ENCODE peak calls at places on chromosome 18, in five cellular contexts. Q is mesothelial cell of epicardium, J is AG04450, N is thyroid gland, E is right atrium auricular region. M is an unnamed sample.
A peak's percentile ranks its signal among the peaks of the same experiment; 100 is the strongest.

GRCh38 chr18:22448238-22448637 is 30.5 kb upstream of the CTAGE1 start:
- DNase-seq in Q (no peak), J (no peak), N (no peak), E (no peak), M (no peak)

GRCh38 chr18:63823516-63824219 is 48.5 kb downstream of the SERPINB7 start:
- DNase-seq in Q (no peak), J (peak; percentile 51), N (peak; percentile 10), E (no peak), M (no peak)

GRCh38 chr18:22643731-22644130 is 226.0 kb upstream of the CTAGE1 start:
- DNase-seq in Q (no peak), J (no peak), N (no peak), E (no peak), M (no peak)

GRCh38 chr18:6755107-6755506 is 25.6 kb downstream of the ARHGAP28 start:
- DNase-seq in Q (no peak), J (no peak), N (no peak), E (no peak), M (no peak)

GRCh38 chr18:23658296-23658695 is 4.4 kb downstream of the ANKRD29 start:
- DNase-seq in Q (no peak), J (no peak), N (no peak), E (no peak), M (no peak)

GRCh38 chr18:29594494-29594893 is 1417.6 kb upstream of the CDH2 start:
- DNase-seq in Q (no peak), J (no peak), N (no peak), E (no peak), M (no peak)

GRCh38 chr18:49861659-49862058 is 48.3 kb upstream of the ACAA2 start:
- DNase-seq in Q (no peak), J (no peak), N (no peak), E (no peak), M (no peak)

GRCh38 chr18:36392163-36392887 is 94.8 kb downstream of the FHOD3 start:
- DNase-seq in Q (no peak), J (no peak), N (no peak), E (no peak), M (no peak)

GRCh38 chr18:55245200-55245599 is 285.9 kb upstream of the CCDC68 start:
- DNase-seq in Q (no peak), J (no peak), N (no peak), E (no peak), M (no peak)

GRCh38 chr18:45119888-45120287 is 439.2 kb downstream of the SETBP1 start:
- DNase-seq in Q (no peak), J (no peak), N (no peak), E (no peak), M (no peak)

GRCh38 chr18:850960-851359 is 38.9 kb upstream of the YES1 start:
- DNase-seq in Q (no peak), J (no peak), N (no peak), E (no peak), M (no peak)

GRCh38 chr18:11761553-11761952 is 72.5 kb downstream of the GNAL start:
- DNase-seq in Q (no peak), J (no peak), N (no peak), E (no peak), M (no peak)

GRCh38 chr18:71443726-71444480 is 1100.2 kb downstream of the CBLN2 start:
- DNase-seq in Q (no peak), J (no peak), N (no peak), E (no peak), M (no peak)

GRCh38 chr18:6626457-6626856 is 103.1 kb upstream of the ARHGAP28 start:
- DNase-seq in Q (no peak), J (no peak), N (no peak), E (no peak), M (no peak)

GRCh38 chr18:73895701-73896100 is 251.9 kb downstream of the FBXO15 start:
- DNase-seq in Q (no peak), J (no peak), N (no peak), E (no peak), M (no peak)

GRCh38 chr18:41989508-41989907 is 34.5 kb downstream of the PIK3C3 start:
- DNase-seq in Q (no peak), J (no peak), N (no peak), E (no peak), M (no peak)

GRCh38 chr18:67308819-67309218 is 207.7 kb downstream of the DSEL start:
- DNase-seq in Q (no peak), J (no peak), N (no peak), E (no peak), M (no peak)

GRCh38 chr18:12639990-12640880 is 17.7 kb downstream of the SPIRE1 start:
- DNase-seq in Q (no peak), J (peak; percentile 62), N (no peak), E (no peak), M (no peak)

GRCh38 chr18:61984293-61984692 is 91.5 kb upstream of the RNF152 start:
- DNase-seq in Q (no peak), J (no peak), N (no peak), E (no peak), M (no peak)

GRCh38 chr18:9619545-9619944 is 5.2 kb upstream of the PPP4R1 start:
- DNase-seq in Q (no peak), J (peak; percentile 37), N (no peak), E (no peak), M (no peak)

GRCh38 chr18:46659484-46659883 is 2.5 kb upstream of the LOXHD1 start:
- DNase-seq in Q (no peak), J (no peak), N (no peak), E (no peak), M (no peak)

GRCh38 chr18:9914584-9915290 is 921 bp downstream of the VAPA start:
- DNase-seq in Q (peak; percentile 81), J (peak; percentile 45), N (peak; percentile 83), E (peak; percentile 74), M (peak; percentile 76)

GRCh38 chr18:34548120-34548972 is 161.8 kb upstream of the DTNA start:
- DNase-seq in Q (no peak), J (no peak), N (no peak), E (no peak), M (no peak)

GRCh38 chr18:48405971-48406370 is 3.2 kb downstream of the ZBTB7C start:
- DNase-seq in Q (no peak), J (no peak), N (no peak), E (no peak), M (no peak)

GRCh38 chr18:40553029-40553428 is 1402.0 kb upstream of the PIK3C3 start:
- DNase-seq in Q (no peak), J (no peak), N (no peak), E (no peak), M (no peak)

GRCh38 chr18:1438458-1438910 is 533.8 kb downstream of the ADCYAP1 start:
- DNase-seq in Q (no peak), J (no peak), N (no peak), E (no peak), M (no peak)

GRCh38 chr18:11857177-11857887 is 6.1 kb downstream of the CHMP1B start:
- DNase-seq in Q (no peak), J (peak; percentile 99), N (peak; percentile 70), E (peak; percentile 95), M (no peak)

GRCh38 chr18:31687529-31687928 is 3.1 kb upstream of the B4GALT6 start:
- DNase-seq in Q (no peak), J (no peak), N (no peak), E (no peak), M (no peak)
- TF ChIP-seq CTCF in Q (peak; percentile 56), J (peak; percentile 7), N (no peak), E (no peak), M (peak; percentile 66)

GRCh38 chr18:2997429-2997828 is 15.5 kb downstream of the LPIN2 start:
- DNase-seq in Q (no peak), J (no peak), N (no peak), E (no peak), M (no peak)

GRCh38 chr18:2992995-2993877 is 19.7 kb downstream of the LPIN2 start:
- DNase-seq in Q (no peak), J (no peak), N (no peak), E (no peak), M (no peak)

GRCh38 chr18:2994190-2994589 is 18.8 kb downstream of the LPIN2 start:
- DNase-seq in Q (no peak), J (no peak), N (no peak), E (no peak), M (no peak)

GRCh38 chr18:2997846-2998599 is 14.9 kb downstream of the LPIN2 start:
- DNase-seq in Q (no peak), J (no peak), N (peak; percentile 60), E (no peak), M (no peak)

GRCh38 chr18:2994603-2995432 is 18.1 kb downstream of the LPIN2 start:
- DNase-seq in Q (no peak), J (no peak), N (no peak), E (no peak), M (no peak)
- TF ChIP-seq CTCF in Q (no peak), J (no peak), N (no peak), E (peak; percentile 23), M (no peak)

GRCh38 chr18:8403713-8404112 is 205.5 kb upstream of the RAB12 start:
- DNase-seq in Q (no peak), J (no peak), N (no peak), E (no peak), M (no peak)

GRCh38 chr18:8401606-8402005 is 207.6 kb upstream of the RAB12 start:
- DNase-seq in Q (no peak), J (no peak), N (no peak), E (no peak), M (no peak)

GRCh38 chr18:8400193-8400752 is 209.0 kb upstream of the RAB12 start:
- DNase-seq in Q (no peak), J (no peak), N (no peak), E (no peak), M (no peak)

GRCh38 chr18:8400825-8401224 is 208.4 kb upstream of the RAB12 start:
- DNase-seq in Q (no peak), J (no peak), N (no peak), E (no peak), M (no peak)

DNA sequence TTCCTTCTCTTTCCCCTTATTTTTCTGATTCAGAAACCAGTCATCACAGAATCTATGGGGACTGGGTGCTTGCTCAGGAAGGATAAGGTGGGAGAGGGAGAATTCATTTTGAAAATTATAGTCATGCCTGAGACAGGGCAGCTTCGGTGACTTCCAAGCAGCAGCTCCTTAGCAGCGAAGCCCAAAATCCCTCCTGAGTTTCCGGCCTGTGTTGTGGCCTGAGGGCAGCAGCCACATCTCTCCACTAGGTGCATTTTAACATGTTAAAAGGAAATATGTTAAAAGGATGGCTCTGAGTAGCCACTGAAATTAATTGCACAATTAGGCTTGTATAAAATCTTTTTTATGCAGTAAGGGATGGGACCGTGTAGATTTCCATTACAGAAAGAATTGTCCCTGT is 207.0 kb upstream of the RAB12 start:
- DNase-seq in Q (no peak), J (no peak), N (no peak), E (no peak), M (no peak)
- TF ChIP-seq CTCF in Q (no peak), J (no peak), N (no peak), E (no peak), M (peak; percentile 53)

GRCh38 chr18:37649416-37649815 is 83.8 kb upstream of the CELF4 start:
- DNase-seq in Q (no peak), J (no peak), N (no peak), E (no peak), M (no peak)
- TF ChIP-seq CTCF in Q (no peak), J (no peak), N (no peak), E (no peak), M (no peak)

M was measured in type B pancreatic cell.